ENCODE peak calls at places on chromosome 16, in four cellular contexts. U is IMR-90, X is A549, F is K562. Z is an unnamed sample.

GRCh38 chr16:85824161-85825135 is 25.0 kb downstream of the COX4I1 start:
- DNase-seq in U (no peak), X (no peak), F (no peak), Z (no peak)

GRCh38 chr16:74052006-74052405 is 244.6 kb upstream of the PSMD7 start:
- DNase-seq in U (no peak), X (no peak), F (no peak), Z (no peak)

GRCh38 chr16:2148714-2149629 is 547 bp downstream of the RAB26 start:
- DNase-seq in U (no peak), X (peak), F (peak), Z (no peak)

GRCh38 chr16:23232806-23233205 is 50.3 kb downstream of the SCNN1G start:
- DNase-seq in U (no peak), X (no peak), F (no peak), Z (no peak)

GRCh38 chr16:57131351-57131970 is 39.1 kb downstream of the CPNE2 start:
- DNase-seq in U (no peak), X (no peak), F (no peak), Z (no peak)

GRCh38 chr16:30032083-30032819 is 1.2 kb upstream of the TLCD3B start:
- DNase-seq in U (peak), X (peak), F (peak), Z (peak)

GRCh38 chr16:29900888-29901606 is 759 bp downstream of the ASPHD1 start:
- DNase-seq in U (no peak), X (no peak), F (no peak), Z (no peak)

GRCh38 chr16:86653289-86654006 is 75.1 kb downstream of the FOXL1 start:
- DNase-seq in U (peak), X (no peak), F (no peak), Z (no peak)

GRCh38 chr16:83995756-83996155 is 27.7 kb downstream of the NECAB2 start:
- DNase-seq in U (peak), X (no peak), F (peak), Z (no peak)

GRCh38 chr16:10751291-10751697 is 7.7 kb downstream of the NUBP1 start:
- DNase-seq in U (no peak), X (no peak), F (no peak), Z (peak)

GRCh38 chr16:73092236-73092781 is 44.4 kb upstream of the ZFHX3 start:
- DNase-seq in U (no peak), X (no peak), F (no peak), Z (peak)

GRCh38 chr16:21159281-21159951 is 942 bp downstream of the LDAF1 start:
- DNase-seq in U (no peak), X (no peak), F (peak), Z (no peak)

GRCh38 chr16:58102665-58103427 is 26.3 kb downstream of the CFAP20 start:
- DNase-seq in U (no peak), X (no peak), F (no peak), Z (no peak)

GRCh38 chr16:24974859-24975258 is 40.3 kb downstream of the ARHGAP17 start:
- DNase-seq in U (no peak), X (no peak), F (no peak), Z (no peak)

GRCh38 chr16:21598676-21599157 is 660 bp upstream of the METTL9 start:
- DNase-seq in U (no peak), X (no peak), F (peak), Z (no peak)

GRCh38 chr16:23509763-23510153 is 536 bp downstream of the GGA2 start:
- DNase-seq in U (peak), X (no peak), F (peak), Z (no peak)

GRCh38 chr16:48597563-48598392 is 12.2 kb downstream of the N4BP1 start:
- DNase-seq in U (peak), X (no peak), F (no peak), Z (no peak)

GRCh38 chr16:49901711-49902110 is 45.8 kb upstream of the ZNF423 start:
- DNase-seq in U (no peak), X (no peak), F (no peak), Z (no peak)

GRCh38 chr16:31700530-31701388 is 172.8 kb upstream of the ZNF267 start:
- DNase-seq in U (peak), X (peak), F (peak), Z (peak)

GRCh38 chr16:77213542-77214108 is 14.4 kb downstream of the SYCE1L start:
- DNase-seq in U (peak), X (peak), F (no peak), Z (peak)

GRCh38 chr16:86185089-86185488 is 286.1 kb downstream of the IRF8 start:
- DNase-seq in U (no peak), X (no peak), F (no peak), Z (no peak)

GRCh38 chr16:14963281-14964173 is 11.3 kb upstream of the PDXDC1 start:
- DNase-seq in U (no peak), X (no peak), F (no peak), Z (no peak)

GRCh38 chr16:30996324-30996999 is 11.5 kb downstream of the HSD3B7 start:
- DNase-seq in U (no peak), X (peak), F (peak), Z (peak)

GRCh38 chr16:55822280-55822810 is 10.6 kb downstream of the CES1 start:
- DNase-seq in U (no peak), X (no peak), F (no peak), Z (no peak)

GRCh38 chr16:57994778-57995177 is 5.7 kb downstream of the ZNF319 start:
- DNase-seq in U (peak), X (peak), F (peak), Z (peak)

GRCh38 chr16:46947900-46948547 is 25.4 kb downstream of the DNAJA2 start:
- DNase-seq in U (peak), X (peak), F (peak), Z (peak)

GRCh38 chr16:48157794-48158193 is 2.0 kb upstream of the ABCC12 start:
- DNase-seq in U (no peak), X (no peak), F (no peak), Z (no peak)

GRCh38 chr16:67454104-67454503 is 23.2 kb downstream of the HSD11B2 start:
- DNase-seq in U (no peak), X (no peak), F (no peak), Z (no peak)

GRCh38 chr16:28610595-28611270 is 889 bp upstream of the SULT1A1 start:
- DNase-seq in U (no peak), X (no peak), F (no peak), Z (no peak)

GRCh38 chr16:4517812-4518211 is 20.8 kb downstream of the CDIP1 start:
- DNase-seq in U (peak), X (peak), F (peak), Z (peak)

GRCh38 chr16:56987692-56988091 is 1.7 kb upstream of the NLRC5 start:
- DNase-seq in U (no peak), X (no peak), F (no peak), Z (no peak)

GRCh38 chr16:89801800-89802199 is 14.6 kb downstream of the FANCA start:
- DNase-seq in U (peak), X (no peak), F (no peak), Z (no peak)

GRCh38 chr16:28182183-28182582 is 29.6 kb downstream of the XPO6 start:
- DNase-seq in U (peak), X (no peak), F (no peak), Z (no peak)

GRCh38 chr16:11585460-11586374 is 1.0 kb downstream of the LITAF start:
- DNase-seq in U (peak), X (peak), F (no peak), Z (peak)

GRCh38 chr16:84850714-84851113 is 30.9 kb downstream of the CRISPLD2 start:
- DNase-seq in U (no peak), X (no peak), F (no peak), Z (no peak)

GRCh38 chr16:54947616-54948015 is 17.0 kb downstream of the IRX5 start:
- DNase-seq in U (no peak), X (no peak), F (no peak), Z (no peak)

GRCh38 chr16:49592507-49593422 is 219.2 kb downstream of the C16orf78 start:
- DNase-seq in U (peak), X (peak), F (peak), Z (peak)

GRCh38 chr16:396605-397004 is 394 bp upstream of the NME4 start:
- DNase-seq in U (peak), X (peak), F (peak), Z (peak)

GRCh38 chr16:73036074-73036826 is 11.7 kb downstream of the ZFHX3 start:
- DNase-seq in U (no peak), X (no peak), F (no peak), Z (no peak)

GRCh38 chr16:9344508-9344907 is 253.1 kb downstream of the HAPSTR1 start:
- DNase-seq in U (no peak), X (no peak), F (no peak), Z (no peak)

GRCh38 chr16:75374388-75374787 is 58.9 kb downstream of the CFDP1 start:
- DNase-seq in U (no peak), X (no peak), F (no peak), Z (no peak)

GRCh38 chr16:75378616-75379015 is 54.7 kb downstream of the CFDP1 start:
- DNase-seq in U (no peak), X (no peak), F (no peak), Z (no peak)

GRCh38 chr16:75377971-75378386 is 55.3 kb downstream of the CFDP1 start:
- DNase-seq in U (peak), X (peak), F (no peak), Z (no peak)

GRCh38 chr16:75379339-75379738 is 54.0 kb downstream of the CFDP1 start:
- DNase-seq in U (no peak), X (no peak), F (no peak), Z (no peak)

DNA sequence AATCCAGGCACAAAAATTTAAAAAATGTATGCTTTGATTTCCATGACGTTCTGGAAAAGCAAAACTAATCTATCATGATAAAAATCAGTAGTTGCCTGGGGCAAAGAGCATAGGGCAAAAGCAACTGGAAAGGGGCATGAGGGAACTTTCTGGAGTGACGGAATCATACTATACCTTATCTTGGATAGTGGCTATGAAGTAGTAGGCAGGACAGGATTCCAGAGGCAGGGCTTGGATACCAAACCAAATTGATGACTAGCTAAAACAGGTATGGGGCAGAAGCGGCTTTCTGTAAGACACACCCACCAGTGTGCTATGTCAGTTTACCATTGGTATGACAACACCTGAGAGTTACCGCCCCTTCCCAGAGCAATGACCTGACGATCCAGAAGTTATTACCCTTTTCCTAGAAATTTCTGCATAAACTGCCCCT is 56.8 kb downstream of the CFDP1 start:
- DNase-seq in U (no peak), X (no peak), F (no peak), Z (no peak)
- TF ChIP-seq MAZ in U (no peak), X (no peak), F (no peak), Z (no peak)

GRCh38 chr16:79564594-79565210 is 35.8 kb downstream of the MAF start:
- DNase-seq in U (no peak), X (no peak), F (no peak), Z (peak)
- TF ChIP-seq MAZ in U (no peak), X (no peak), F (no peak), Z (no peak)

DNA sequence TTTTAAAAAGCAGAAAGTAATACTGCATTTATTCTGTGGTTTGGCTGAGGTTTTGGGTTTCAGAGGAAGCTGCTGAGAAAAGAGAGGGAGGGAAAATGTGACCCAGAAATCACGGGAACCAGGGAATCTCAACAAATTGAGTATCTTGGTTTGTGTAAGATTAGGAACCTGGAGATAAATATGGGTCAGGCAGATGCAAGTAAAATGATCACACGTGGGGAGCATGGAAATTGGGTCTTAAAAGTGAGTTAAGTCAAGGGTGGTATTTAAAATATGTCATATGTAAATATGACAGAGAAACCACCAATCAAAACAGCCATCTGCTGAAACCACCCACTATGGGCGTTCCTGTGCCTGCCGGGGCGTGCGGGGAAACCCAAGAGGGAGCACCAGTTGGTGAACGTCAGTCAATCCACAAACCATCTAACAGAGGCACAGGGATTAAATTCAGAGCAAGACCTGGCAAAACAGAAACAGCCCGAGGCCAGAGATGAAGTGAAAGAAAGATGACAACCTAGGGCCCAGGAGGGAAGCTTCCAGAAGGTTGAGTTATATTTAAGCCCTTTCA is 33.4 kb downstream of the CDH13 start:
- DNase-seq in U (peak), X (no peak), F (no peak), Z (no peak)
- TF ChIP-seq MAZ in U (no peak), X (no peak), F (no peak), Z (no peak)

DNA sequence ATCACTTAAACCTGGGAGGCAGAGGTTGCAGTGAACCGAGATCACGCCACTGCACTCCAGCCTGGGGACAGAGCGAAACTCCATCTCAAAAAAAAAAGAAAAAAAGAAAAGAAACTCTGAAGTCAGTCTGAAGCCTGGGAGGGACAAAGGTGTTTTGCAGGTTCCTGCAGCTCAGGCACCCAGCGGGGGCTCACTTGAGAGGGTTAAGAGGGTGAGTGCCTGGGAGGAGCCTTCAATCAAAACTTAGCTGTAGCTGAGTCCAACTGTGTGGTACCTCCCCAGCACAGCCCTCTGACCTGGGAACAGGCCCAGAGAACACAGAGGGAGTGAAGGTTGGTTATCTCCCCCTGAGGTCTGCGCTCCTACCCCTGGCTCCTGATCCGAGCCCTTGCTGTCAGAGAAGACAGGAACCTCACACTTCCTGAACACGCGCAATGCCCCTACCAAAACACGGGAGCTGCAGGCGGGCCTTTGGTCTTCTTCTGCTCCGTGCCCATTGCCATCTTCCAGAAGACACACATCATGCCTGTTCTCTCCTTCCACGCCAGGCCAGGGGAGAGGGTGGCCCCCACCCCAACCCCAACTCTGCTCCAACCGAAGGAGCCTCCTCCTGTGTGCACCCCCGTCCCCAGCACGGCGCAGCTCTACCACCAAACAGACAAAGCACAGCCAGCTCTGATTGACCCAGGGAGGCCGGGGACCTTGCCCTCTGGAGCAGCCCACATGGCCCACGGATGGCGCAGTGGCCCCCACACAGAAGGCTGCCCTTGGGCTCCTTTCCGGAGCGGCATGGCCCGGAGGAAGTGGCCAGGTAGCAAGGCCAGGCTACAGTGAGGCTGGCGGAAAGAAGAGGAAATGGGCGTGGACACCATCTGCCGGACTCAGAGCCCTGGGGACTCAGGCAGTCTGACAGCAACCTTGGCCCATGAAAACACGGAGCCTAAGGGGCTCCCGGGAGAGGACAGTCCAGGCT is 20.2 kb upstream of the ZC3H18 start:
- DNase-seq in U (no peak), X (no peak), F (peak), Z (no peak)
- TF ChIP-seq MAZ in U (no peak), X (no peak), F (no peak), Z (peak)